ENCODE peak calls at places on chromosome 19, in four cellular contexts. K, U, I and H are unnamed samples.
A peak's percentile ranks its signal among the peaks of the same experiment; 100 is the strongest.

GRCh38 chr19:9936151-9937000 is at the start of gene OLFM2:
- DNase-seq in K (peak; percentile 40), U (no peak), I (peak; percentile 90), H (peak; percentile 47)

GRCh38 chr19:1816530-1817298 is 4.6 kb upstream of the ATP8B3 start:
- DNase-seq in K (no peak), U (no peak), I (no peak), H (no peak)

GRCh38 chr19:47492137-47492533 is 8.1 kb upstream of the KPTN start:
- DNase-seq in K (no peak), U (no peak), I (no peak), H (no peak)

GRCh38 chr19:31610036-31610435 is 260.8 kb upstream of the TSHZ3 start:
- DNase-seq in K (no peak), U (no peak), I (no peak), H (no peak)

GRCh38 chr19:33388231-33388816 is 14.8 kb downstream of the CEBPG start:
- DNase-seq in K (no peak), U (no peak), I (no peak), H (no peak)

GRCh38 chr19:17510220-17510993 is 1.0 kb upstream of the PGLS start:
- DNase-seq in K (no peak), U (no peak), I (no peak), H (peak; percentile 43)

GRCh38 chr19:29884466-29884865 is 57.6 kb upstream of the URI1 start:
- DNase-seq in K (no peak), U (no peak), I (no peak), H (no peak)

GRCh38 chr19:44757735-44758505 is 9.4 kb downstream of the BCL3 start:
- DNase-seq in K (no peak), U (peak; percentile 47), I (peak; percentile 82), H (peak; percentile 61)

GRCh38 chr19:10861118-10861651 is 10.2 kb upstream of the CARM1 start:
- DNase-seq in K (no peak), U (no peak), I (peak; percentile 83), H (peak; percentile 51)

GRCh38 chr19:54430306-54431254 is 15.3 kb downstream of the TTYH1 start:
- DNase-seq in K (no peak), U (peak; percentile 56), I (peak; percentile 83), H (peak; percentile 77)

GRCh38 chr19:45780448-45781281 is 1.6 kb downstream of the DMPK start:
- DNase-seq in K (no peak), U (peak; percentile 7), I (no peak), H (no peak)

GRCh38 chr19:40804783-40805242 is 5.8 kb downstream of the EGLN2 start:
- DNase-seq in K (no peak), U (no peak), I (no peak), H (peak; percentile 35)

GRCh38 chr19:45428385-45429231 is 4.9 kb upstream of the ERCC1 start:
- DNase-seq in K (no peak), U (peak; percentile 72), I (peak; percentile 84), H (peak; percentile 36)